ENCODE peak calls at places on chromosomes 7 and 10, in four cellular contexts. B is naive B cell, Z is GM10248, P is AG09309. M is an unnamed sample.

GRCh38 chr10:49408437-49409306 is 12.8 kb upstream of the DRGX start:
- DNase-seq in B (no peak), Z (no peak), P (no peak), M (no peak)

GRCh38 chr7:95549818-95550529 is 46.3 kb downstream of the PDK4 start:
- DNase-seq in B (no peak), Z (no peak), P (peak), M (no peak)

GRCh38 chr10:59337254-59337653 is 25.1 kb downstream of the FAM13C start:
- DNase-seq in B (no peak), Z (no peak), P (peak), M (no peak)

GRCh38 chr7:99357701-99358490 is 16.6 kb upstream of the ARPC1B start:
- DNase-seq in B (no peak), Z (no peak), P (no peak), M (no peak)

GRCh38 chr10:31468536-31468859 is 149.5 kb downstream of the ZEB1 start:
- DNase-seq in B (no peak), Z (no peak), P (no peak), M (no peak)

GRCh38 chr7:44735403-44736165 is 13.1 kb upstream of the ZMIZ2 start:
- DNase-seq in B (no peak), Z (no peak), P (peak), M (peak)

GRCh38 chr10:115849197-115849596 is 423.8 kb downstream of the GFRA1 start:
- DNase-seq in B (no peak), Z (no peak), P (no peak), M (no peak)

GRCh38 chr7:55367283-55367840 is 2.2 kb downstream of the LANCL2 start:
- DNase-seq in B (no peak), Z (no peak), P (no peak), M (no peak)

GRCh38 chr7:105826143-105826542 is 50.3 kb downstream of the ATXN7L1 start:
- DNase-seq in B (no peak), Z (no peak), P (peak), M (no peak)

GRCh38 chr7:114956702-114957101 is 34.8 kb downstream of the MDFIC start:
- DNase-seq in B (no peak), Z (no peak), P (no peak), M (no peak)

GRCh38 chr7:139682136-139683013 is 95.4 kb downstream of the HIPK2 start:
- DNase-seq in B (no peak), Z (no peak), P (no peak), M (peak)

GRCh38 chr7:40232242-40232929 is 97.6 kb downstream of the SUGCT start:
- DNase-seq in B (no peak), Z (peak), P (no peak), M (no peak)

GRCh38 chr10:106557951-106558733 is 606.4 kb downstream of the SORCS1 start:
- DNase-seq in B (no peak), Z (no peak), P (no peak), M (no peak)

GRCh38 chr10:86210416-86210815 is 156.2 kb downstream of the GRID1 start:
- DNase-seq in B (no peak), Z (no peak), P (no peak), M (no peak)

GRCh38 chr7:117135553-117135891 is 182.2 kb downstream of the ST7 start:
- DNase-seq in B (no peak), Z (no peak), P (no peak), M (no peak)

GRCh38 chr7:20785211-20786048 is 1.3 kb downstream of the SP8 start:
- DNase-seq in B (no peak), Z (peak), P (no peak), M (no peak)

GRCh38 chr10:119006451-119007210 is 22.9 kb upstream of the NANOS1 start:
- DNase-seq in B (no peak), Z (no peak), P (peak), M (no peak)

GRCh38 chr7:148437043-148437442 is 153.5 kb upstream of the C7orf33 start:
- DNase-seq in B (no peak), Z (no peak), P (no peak), M (no peak)

GRCh38 chr10:1309237-1309968 is 253.2 kb downstream of the WDR37 start:
- DNase-seq in B (no peak), Z (no peak), P (no peak), M (no peak)

GRCh38 chr7:46848944-46849343 is 733.0 kb downstream of the TNS3 start:
- DNase-seq in B (no peak), Z (no peak), P (peak), M (no peak)

GRCh38 chr7:100127866-100128601 is 1.3 kb downstream of the MBLAC1 start:
- DNase-seq in B (no peak), Z (peak), P (no peak), M (peak)

GRCh38 chr10:51321968-51322367 is 247.7 kb downstream of the PRKG1 start:
- DNase-seq in B (no peak), Z (no peak), P (peak), M (no peak)

GRCh38 chr10:73159038-73159648 is 8.7 kb downstream of the ECD start:
- DNase-seq in B (peak), Z (peak), P (no peak), M (peak)

M was measured in activated CD4-positive, alpha-beta T cell treated with anti-CD3 and anti-CD28 coated beads, Interleukin-2, amount 50 U/mL, for 48 hours.